ENCODE peak calls at places on chromosomes 5 and 9, in seven cellular contexts. One of them, this sample, is unnamed.

GRCh38 chr5:10857333-10857723 is 96.3 kb upstream of the DAP start:
- DNase-seq in iPS DF 19.7: no peak
- DNase-seq in activated CD4-positive, alpha-beta memory T cell treated with anti-CD3 and anti-CD28 coated beads, Interleukin-2, amount 10 ng/mL, durations not matched to agents 7 days and 5 days: no peak
- DNase-seq in pancreas: no peak
- DNase-seq in frontal cortex: no peak
- DNase-seq in KG1: no peak
- DNase-seq in T follicular helper cell: no peak
- DNase-seq in this sample: no peak

GRCh38 chr5:134620634-134621033 is 12.0 kb downstream of the SAR1B start:
- DNase-seq in iPS DF 19.7: no peak
- DNase-seq in activated CD4-positive, alpha-beta memory T cell treated with anti-CD3 and anti-CD28 coated beads, Interleukin-2, amount 10 ng/mL, durations not matched to agents 7 days and 5 days: no peak
- DNase-seq in pancreas: no peak
- DNase-seq in frontal cortex: no peak
- DNase-seq in KG1: no peak
- DNase-seq in T follicular helper cell: no peak
- DNase-seq in this sample: no peak

GRCh38 chr5:179793470-179794139 is at the start of gene LTC4S:
- DNase-seq in iPS DF 19.7: no peak
- DNase-seq in activated CD4-positive, alpha-beta memory T cell treated with anti-CD3 and anti-CD28 coated beads, Interleukin-2, amount 10 ng/mL, durations not matched to agents 7 days and 5 days: peak; percentile 68
- DNase-seq in pancreas: peak; percentile 49
- DNase-seq in frontal cortex: no peak
- DNase-seq in KG1: peak; percentile 72
- DNase-seq in T follicular helper cell: peak; percentile 25
- DNase-seq in this sample: peak; percentile 70

GRCh38 chr9:129103595-129103965 is 7.0 kb downstream of the CRAT start:
- DNase-seq in iPS DF 19.7: no peak
- DNase-seq in activated CD4-positive, alpha-beta memory T cell treated with anti-CD3 and anti-CD28 coated beads, Interleukin-2, amount 10 ng/mL, durations not matched to agents 7 days and 5 days: no peak
- DNase-seq in pancreas: no peak
- DNase-seq in frontal cortex: no peak
- DNase-seq in KG1: no peak
- DNase-seq in T follicular helper cell: no peak
- DNase-seq in this sample: no peak

GRCh38 chr5:154312000-154312399 is 121.5 kb downstream of the GALNT10 start:
- DNase-seq in iPS DF 19.7: no peak
- DNase-seq in activated CD4-positive, alpha-beta memory T cell treated with anti-CD3 and anti-CD28 coated beads, Interleukin-2, amount 10 ng/mL, durations not matched to agents 7 days and 5 days: no peak
- DNase-seq in pancreas: no peak
- DNase-seq in frontal cortex: no peak
- DNase-seq in KG1: no peak
- DNase-seq in T follicular helper cell: no peak
- DNase-seq in this sample: no peak

GRCh38 chr5:132253008-132253441 is 4.5 kb upstream of the PDLIM4 start:
- DNase-seq in iPS DF 19.7: no peak
- DNase-seq in activated CD4-positive, alpha-beta memory T cell treated with anti-CD3 and anti-CD28 coated beads, Interleukin-2, amount 10 ng/mL, durations not matched to agents 7 days and 5 days: no peak
- DNase-seq in pancreas: no peak
- DNase-seq in frontal cortex: no peak
- DNase-seq in KG1: no peak
- DNase-seq in T follicular helper cell: no peak
- DNase-seq in this sample: no peak

GRCh38 chr5:115838885-115839518 is 2.4 kb downstream of the ATG12 start:
- DNase-seq in iPS DF 19.7: no peak
- DNase-seq in activated CD4-positive, alpha-beta memory T cell treated with anti-CD3 and anti-CD28 coated beads, Interleukin-2, amount 10 ng/mL, durations not matched to agents 7 days and 5 days: peak; percentile 43
- DNase-seq in pancreas: no peak
- DNase-seq in frontal cortex: no peak
- DNase-seq in KG1: no peak
- DNase-seq in T follicular helper cell: no peak
- DNase-seq in this sample: peak; percentile 61

GRCh38 chr9:69140123-69140741 is 33.8 kb upstream of the TJP2 start:
- DNase-seq in iPS DF 19.7: no peak
- DNase-seq in activated CD4-positive, alpha-beta memory T cell treated with anti-CD3 and anti-CD28 coated beads, Interleukin-2, amount 10 ng/mL, durations not matched to agents 7 days and 5 days: no peak
- DNase-seq in pancreas: no peak
- DNase-seq in frontal cortex: no peak
- DNase-seq in KG1: no peak
- DNase-seq in T follicular helper cell: no peak
- DNase-seq in this sample: no peak

GRCh38 chr5:56938858-56939257 is 13.1 kb downstream of the MIER3 start:
- DNase-seq in iPS DF 19.7: no peak
- DNase-seq in activated CD4-positive, alpha-beta memory T cell treated with anti-CD3 and anti-CD28 coated beads, Interleukin-2, amount 10 ng/mL, durations not matched to agents 7 days and 5 days: no peak
- DNase-seq in pancreas: no peak
- DNase-seq in frontal cortex: no peak
- DNase-seq in KG1: no peak
- DNase-seq in T follicular helper cell: no peak
- DNase-seq in this sample: no peak

GRCh38 chr9:127507751-127508648 is 56.7 kb downstream of the LRSAM1 start:
- DNase-seq in iPS DF 19.7: no peak
- DNase-seq in activated CD4-positive, alpha-beta memory T cell treated with anti-CD3 and anti-CD28 coated beads, Interleukin-2, amount 10 ng/mL, durations not matched to agents 7 days and 5 days: no peak
- DNase-seq in pancreas: no peak
- DNase-seq in frontal cortex: no peak
- DNase-seq in KG1: no peak
- DNase-seq in T follicular helper cell: no peak
- DNase-seq in this sample: no peak

GRCh38 chr5:162209005-162209605 is 141.5 kb downstream of the GABRG2 start:
- DNase-seq in iPS DF 19.7: peak; percentile 69
- DNase-seq in activated CD4-positive, alpha-beta memory T cell treated with anti-CD3 and anti-CD28 coated beads, Interleukin-2, amount 10 ng/mL, durations not matched to agents 7 days and 5 days: no peak
- DNase-seq in pancreas: peak; percentile 17
- DNase-seq in frontal cortex: no peak
- DNase-seq in KG1: peak; percentile 1
- DNase-seq in T follicular helper cell: no peak
- DNase-seq in this sample: no peak

GRCh38 chr9:91193658-91194391 is 167.9 kb downstream of the AUH start:
- DNase-seq in iPS DF 19.7: peak; percentile 25
- DNase-seq in activated CD4-positive, alpha-beta memory T cell treated with anti-CD3 and anti-CD28 coated beads, Interleukin-2, amount 10 ng/mL, durations not matched to agents 7 days and 5 days: peak; percentile 92
- DNase-seq in pancreas: peak; percentile 87
- DNase-seq in frontal cortex: no peak
- DNase-seq in KG1: peak; percentile 89
- DNase-seq in T follicular helper cell: peak; percentile 19
- DNase-seq in this sample: peak; percentile 94

GRCh38 chr9:130118841-130119520 is 53.2 kb upstream of the NCS1 start:
- DNase-seq in iPS DF 19.7: no peak
- DNase-seq in activated CD4-positive, alpha-beta memory T cell treated with anti-CD3 and anti-CD28 coated beads, Interleukin-2, amount 10 ng/mL, durations not matched to agents 7 days and 5 days: no peak
- DNase-seq in pancreas: no peak
- DNase-seq in frontal cortex: no peak
- DNase-seq in KG1: no peak
- DNase-seq in T follicular helper cell: no peak
- DNase-seq in this sample: no peak

GRCh38 chr5:125700380-125700856 is 722.8 kb upstream of the GRAMD2B start:
- DNase-seq in iPS DF 19.7: no peak
- DNase-seq in activated CD4-positive, alpha-beta memory T cell treated with anti-CD3 and anti-CD28 coated beads, Interleukin-2, amount 10 ng/mL, durations not matched to agents 7 days and 5 days: no peak
- DNase-seq in pancreas: peak; percentile 6
- DNase-seq in frontal cortex: no peak
- DNase-seq in KG1: no peak
- DNase-seq in T follicular helper cell: no peak
- DNase-seq in this sample: no peak

GRCh38 chr9:10009401-10009800 is 603.4 kb downstream of the PTPRD start:
- DNase-seq in iPS DF 19.7: no peak
- DNase-seq in activated CD4-positive, alpha-beta memory T cell treated with anti-CD3 and anti-CD28 coated beads, Interleukin-2, amount 10 ng/mL, durations not matched to agents 7 days and 5 days: no peak
- DNase-seq in pancreas: no peak
- DNase-seq in frontal cortex: no peak
- DNase-seq in KG1: no peak
- DNase-seq in T follicular helper cell: no peak
- DNase-seq in this sample: no peak

GRCh38 chr5:157050050-157050449 is 8.9 kb downstream of the HAVCR1 start:
- DNase-seq in iPS DF 19.7: no peak
- DNase-seq in activated CD4-positive, alpha-beta memory T cell treated with anti-CD3 and anti-CD28 coated beads, Interleukin-2, amount 10 ng/mL, durations not matched to agents 7 days and 5 days: no peak
- DNase-seq in pancreas: no peak
- DNase-seq in frontal cortex: no peak
- DNase-seq in KG1: no peak
- DNase-seq in T follicular helper cell: no peak
- DNase-seq in this sample: no peak

GRCh38 chr9:78493166-78493742 is 196.3 kb downstream of the PSAT1 start:
- DNase-seq in iPS DF 19.7: no peak
- DNase-seq in activated CD4-positive, alpha-beta memory T cell treated with anti-CD3 and anti-CD28 coated beads, Interleukin-2, amount 10 ng/mL, durations not matched to agents 7 days and 5 days: no peak
- DNase-seq in pancreas: no peak
- DNase-seq in frontal cortex: no peak
- DNase-seq in KG1: no peak
- DNase-seq in T follicular helper cell: no peak
- DNase-seq in this sample: no peak

GRCh38 chr5:88376728-88377127 is 108.1 kb upstream of the TMEM161B start:
- DNase-seq in iPS DF 19.7: no peak
- DNase-seq in activated CD4-positive, alpha-beta memory T cell treated with anti-CD3 and anti-CD28 coated beads, Interleukin-2, amount 10 ng/mL, durations not matched to agents 7 days and 5 days: no peak
- DNase-seq in pancreas: no peak
- DNase-seq in frontal cortex: no peak
- DNase-seq in KG1: no peak
- DNase-seq in T follicular helper cell: no peak
- DNase-seq in this sample: no peak

GRCh38 chr5:72184408-72184807 is 77.1 kb downstream of the MAP1B start:
- DNase-seq in iPS DF 19.7: no peak
- DNase-seq in activated CD4-positive, alpha-beta memory T cell treated with anti-CD3 and anti-CD28 coated beads, Interleukin-2, amount 10 ng/mL, durations not matched to agents 7 days and 5 days: no peak
- DNase-seq in pancreas: no peak
- DNase-seq in frontal cortex: no peak
- DNase-seq in KG1: no peak
- DNase-seq in T follicular helper cell: no peak
- DNase-seq in this sample: no peak

GRCh38 chr5:151799407-151799806 is 27.7 kb downstream of the G3BP1 start:
- DNase-seq in iPS DF 19.7: no peak
- DNase-seq in activated CD4-positive, alpha-beta memory T cell treated with anti-CD3 and anti-CD28 coated beads, Interleukin-2, amount 10 ng/mL, durations not matched to agents 7 days and 5 days: peak; percentile 21
- DNase-seq in pancreas: no peak
- DNase-seq in frontal cortex: no peak
- DNase-seq in KG1: no peak
- DNase-seq in T follicular helper cell: no peak
- DNase-seq in this sample: no peak

GRCh38 chr9:136467766-136468165 is 15.1 kb downstream of the SEC16A start:
- DNase-seq in iPS DF 19.7: no peak
- DNase-seq in activated CD4-positive, alpha-beta memory T cell treated with anti-CD3 and anti-CD28 coated beads, Interleukin-2, amount 10 ng/mL, durations not matched to agents 7 days and 5 days: no peak
- DNase-seq in pancreas: no peak
- DNase-seq in frontal cortex: peak; percentile 17
- DNase-seq in KG1: no peak
- DNase-seq in T follicular helper cell: no peak
- DNase-seq in this sample: no peak

GRCh38 chr9:38066907-38067610 is 2.0 kb downstream of the SHB start:
- DNase-seq in iPS DF 19.7: no peak
- DNase-seq in activated CD4-positive, alpha-beta memory T cell treated with anti-CD3 and anti-CD28 coated beads, Interleukin-2, amount 10 ng/mL, durations not matched to agents 7 days and 5 days: no peak
- DNase-seq in pancreas: peak; percentile 67
- DNase-seq in frontal cortex: no peak
- DNase-seq in KG1: no peak
- DNase-seq in T follicular helper cell: no peak
- DNase-seq in this sample: peak; percentile 70

This sample was measured in activated CD8-positive, alpha-beta memory T cell treated with anti-CD3 and anti-CD28 coated beads for 24 hours.